ENCODE peak calls at places on chromosomes 4 and X, in eight cellular contexts. One of them, this sample, is unnamed. For H3K4me1, the result is how much of the 10 kb centered on the place peaks cover.

GRCh38 chr4:146192060-146192459 is 16.5 kb downstream of the LSM6 start:
- DNase-seq in GM12878: no peak
- DNase-seq in OCI-LY7: no peak
- DNase-seq in lower lobe of right lung: no peak
- DNase-seq in cardiac muscle cell: no peak
- DNase-seq in kidney: no peak
- DNase-seq in esophagus squamous epithelium: no peak
- DNase-seq in gastrocnemius medialis: peak
- DNase-seq in this sample: no peak

GRCh38 chr4:384311-385010 is 46.8 kb downstream of the ZNF141 start:
- DNase-seq in kidney: no peak
- DNase-seq in esophagus squamous epithelium: no peak
- DNase-seq in gastrocnemius medialis: no peak
- DNase-seq in lower lobe of right lung: no peak
- DNase-seq in GM12878: peak
- DNase-seq in OCI-LY7: peak
- DNase-seq in cardiac muscle cell: no peak
- DNase-seq in this sample: no peak

GRCh38 chr4:4985844-4986243 is 33.4 kb downstream of the CYTL1 start:
- DNase-seq in GM12878: no peak
- DNase-seq in kidney: no peak
- DNase-seq in gastrocnemius medialis: no peak
- DNase-seq in lower lobe of right lung: no peak
- DNase-seq in esophagus squamous epithelium: no peak
- DNase-seq in cardiac muscle cell: no peak
- DNase-seq in OCI-LY7: peak
- DNase-seq in this sample: no peak

GRCh38 chr4:2907706-2908293 is 55.4 kb downstream of the NOP14 start:
- DNase-seq in esophagus squamous epithelium: no peak
- DNase-seq in OCI-LY7: no peak
- DNase-seq in lower lobe of right lung: no peak
- DNase-seq in cardiac muscle cell: no peak
- DNase-seq in GM12878: no peak
- DNase-seq in kidney: peak
- DNase-seq in gastrocnemius medialis: no peak
- DNase-seq in this sample: no peak

GRCh38 chr4:177281544-177281943 is 28.1 kb upstream of the NEIL3 start:
- DNase-seq in kidney: no peak
- DNase-seq in OCI-LY7: no peak
- DNase-seq in esophagus squamous epithelium: no peak
- DNase-seq in gastrocnemius medialis: no peak
- DNase-seq in cardiac muscle cell: no peak
- DNase-seq in GM12878: no peak
- DNase-seq in lower lobe of right lung: no peak
- DNase-seq in this sample: no peak

GRCh38 chr4:14069871-14070270 is 442.3 kb upstream of the BOD1L1 start:
- DNase-seq in kidney: no peak
- DNase-seq in cardiac muscle cell: no peak
- DNase-seq in esophagus squamous epithelium: no peak
- DNase-seq in lower lobe of right lung: no peak
- DNase-seq in OCI-LY7: no peak
- DNase-seq in GM12878: no peak
- DNase-seq in gastrocnemius medialis: no peak
- DNase-seq in this sample: no peak

GRCh38 chrX:40304115-40304514 is 206.4 kb upstream of the BCOR start:
- DNase-seq in kidney: no peak
- DNase-seq in esophagus squamous epithelium: no peak
- DNase-seq in GM12878: no peak
- DNase-seq in gastrocnemius medialis: no peak
- DNase-seq in cardiac muscle cell: no peak
- DNase-seq in lower lobe of right lung: no peak
- DNase-seq in OCI-LY7: no peak
- DNase-seq in this sample: no peak

GRCh38 chr4:87863486-87863885 is 30.7 kb downstream of the MEPE start:
- DNase-seq in GM12878: no peak
- DNase-seq in esophagus squamous epithelium: no peak
- DNase-seq in cardiac muscle cell: no peak
- DNase-seq in gastrocnemius medialis: no peak
- DNase-seq in kidney: no peak
- DNase-seq in lower lobe of right lung: no peak
- DNase-seq in OCI-LY7: no peak
- DNase-seq in this sample: no peak

GRCh38 chr4:40283968-40284367 is 51.2 kb upstream of the CHRNA9 start:
- DNase-seq in GM12878: no peak
- DNase-seq in lower lobe of right lung: no peak
- DNase-seq in cardiac muscle cell: no peak
- DNase-seq in kidney: no peak
- DNase-seq in esophagus squamous epithelium: no peak
- DNase-seq in gastrocnemius medialis: no peak
- DNase-seq in OCI-LY7: peak
- DNase-seq in this sample: no peak

GRCh38 chrX:84993150-84993549 is 10.5 kb upstream of the APOOL start:
- DNase-seq in OCI-LY7: no peak
- DNase-seq in GM12878: no peak
- DNase-seq in kidney: no peak
- DNase-seq in esophagus squamous epithelium: no peak
- DNase-seq in cardiac muscle cell: no peak
- DNase-seq in lower lobe of right lung: no peak
- DNase-seq in gastrocnemius medialis: no peak
- DNase-seq in this sample: no peak

GRCh38 chrX:76428243-76429130 is 977 bp downstream of the MAGEE1 start:
- DNase-seq in esophagus squamous epithelium: no peak
- DNase-seq in lower lobe of right lung: peak
- DNase-seq in OCI-LY7: no peak
- DNase-seq in kidney: peak
- DNase-seq in GM12878: no peak
- DNase-seq in gastrocnemius medialis: no peak
- DNase-seq in cardiac muscle cell: no peak
- DNase-seq in this sample: no peak

GRCh38 chrX:45768666-45769065 is 568.0 kb upstream of the DIPK2B start:
- DNase-seq in lower lobe of right lung: no peak
- DNase-seq in esophagus squamous epithelium: no peak
- DNase-seq in cardiac muscle cell: no peak
- DNase-seq in OCI-LY7: no peak
- DNase-seq in GM12878: no peak
- DNase-seq in kidney: no peak
- DNase-seq in gastrocnemius medialis: no peak
- DNase-seq in this sample: no peak

GRCh38 chr4:154073107-154073817 is 284.4 kb upstream of the SFRP2 start:
- DNase-seq in lower lobe of right lung: no peak
- DNase-seq in cardiac muscle cell: no peak
- DNase-seq in GM12878: no peak
- DNase-seq in gastrocnemius medialis: no peak
- DNase-seq in OCI-LY7: no peak
- DNase-seq in kidney: no peak
- DNase-seq in esophagus squamous epithelium: no peak
- DNase-seq in this sample: no peak

GRCh38 chr4:182560358-182560757 is 317.2 kb downstream of the TENM3 start:
- DNase-seq in OCI-LY7: no peak
- DNase-seq in GM12878: no peak
- DNase-seq in lower lobe of right lung: no peak
- DNase-seq in kidney: no peak
- DNase-seq in esophagus squamous epithelium: no peak
- DNase-seq in cardiac muscle cell: no peak
- DNase-seq in gastrocnemius medialis: no peak
- DNase-seq in this sample: no peak

GRCh38 chrX:102784550-102784949 is 64.0 kb downstream of the GPRASP3 start:
- DNase-seq in OCI-LY7: no peak
- DNase-seq in kidney: no peak
- DNase-seq in cardiac muscle cell: no peak
- DNase-seq in esophagus squamous epithelium: no peak
- DNase-seq in lower lobe of right lung: peak
- DNase-seq in gastrocnemius medialis: no peak
- DNase-seq in GM12878: no peak
- DNase-seq in this sample: no peak

GRCh38 chrX:105471597-105471996 is 251.1 kb upstream of the TEX13A start:
- DNase-seq in GM12878: no peak
- DNase-seq in cardiac muscle cell: no peak
- DNase-seq in gastrocnemius medialis: no peak
- DNase-seq in kidney: no peak
- DNase-seq in esophagus squamous epithelium: no peak
- DNase-seq in OCI-LY7: no peak
- DNase-seq in lower lobe of right lung: no peak
- DNase-seq in this sample: no peak

GRCh38 chr4:150477869-150478268 is 104.1 kb upstream of the MAB21L2 start:
- DNase-seq in OCI-LY7: no peak
- DNase-seq in gastrocnemius medialis: no peak
- DNase-seq in cardiac muscle cell: no peak
- DNase-seq in GM12878: no peak
- DNase-seq in esophagus squamous epithelium: no peak
- DNase-seq in lower lobe of right lung: no peak
- DNase-seq in kidney: no peak
- DNase-seq in this sample: no peak

DNA sequence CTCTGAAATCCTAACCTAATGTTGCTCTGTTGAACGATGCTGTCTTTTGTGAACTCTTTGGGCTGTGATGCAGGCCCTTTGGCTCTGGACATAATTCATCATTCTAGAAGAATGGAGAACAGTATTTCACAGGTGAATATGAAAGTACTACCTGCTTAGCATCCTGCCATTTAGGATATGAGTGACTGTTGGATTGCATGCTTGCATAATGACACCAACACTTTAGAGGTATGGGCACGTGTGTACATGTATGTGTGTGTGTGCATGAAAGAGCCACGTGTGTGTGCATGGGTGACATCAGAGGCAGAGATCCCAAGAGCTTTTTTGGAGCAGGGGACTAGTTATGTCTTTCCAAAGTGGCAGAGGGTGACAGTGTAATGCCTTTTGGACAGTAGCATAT is 70.2 kb upstream of the ZNF518B start:
- DNase-seq in OCI-LY7: no peak
- DNase-seq in lower lobe of right lung: no peak
- DNase-seq in gastrocnemius medialis: no peak
- DNase-seq in esophagus squamous epithelium: no peak
- DNase-seq in kidney: no peak
- DNase-seq in cardiac muscle cell: no peak
- DNase-seq in GM12878: no peak
- DNase-seq in this sample: no peak
- TF ChIP-seq CTCF in OCI-LY7: no peak
- TF ChIP-seq CTCF in lower lobe of right lung: no peak
- TF ChIP-seq CTCF in gastrocnemius medialis: no peak
- TF ChIP-seq CTCF in esophagus squamous epithelium: no peak
- TF ChIP-seq CTCF in kidney: no peak
- TF ChIP-seq CTCF in cardiac muscle cell: no peak
- TF ChIP-seq CTCF in GM12878: no peak
- TF ChIP-seq CTCF in this sample: no peak

DNA sequence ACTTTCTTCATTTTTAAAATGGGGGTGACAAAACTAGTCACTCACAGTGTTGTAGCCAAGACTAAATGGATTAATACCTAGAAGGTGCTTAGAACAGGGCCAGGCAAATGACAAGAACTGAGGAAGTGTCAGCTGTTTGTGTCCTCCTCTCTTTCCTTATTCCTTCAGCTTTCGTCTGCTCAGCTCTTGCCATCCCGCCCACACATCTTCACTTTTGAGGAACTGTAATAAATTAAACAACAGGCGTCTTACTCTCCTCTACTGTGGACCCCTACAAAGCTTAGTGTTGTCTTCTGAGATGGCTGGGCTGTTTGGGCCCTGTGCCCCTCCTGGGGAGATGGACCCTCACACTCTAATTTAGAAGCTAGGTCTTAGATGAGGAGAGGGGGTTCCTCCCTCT is 2.7 kb downstream of the HPSE start:
- DNase-seq in lower lobe of right lung: no peak
- DNase-seq in OCI-LY7: no peak
- DNase-seq in GM12878: no peak
- DNase-seq in cardiac muscle cell: no peak
- DNase-seq in kidney: no peak
- DNase-seq in esophagus squamous epithelium: no peak
- DNase-seq in gastrocnemius medialis: no peak
- DNase-seq in this sample: no peak
- H3K4me1 ChIP-seq in lower lobe of right lung: under half
- H3K4me1 ChIP-seq in OCI-LY7: under half
- H3K4me1 ChIP-seq in GM12878: under half
- H3K4me1 ChIP-seq in cardiac muscle cell: under half
- H3K4me1 ChIP-seq in kidney: under half
- H3K4me1 ChIP-seq in esophagus squamous epithelium: under half
- H3K4me1 ChIP-seq in gastrocnemius medialis: under half
- H3K4me1 ChIP-seq in this sample: under half

GRCh38 chr4:76626686-76627465 is 191.8 kb downstream of the SHROOM3 start:
- DNase-seq in OCI-LY7: no peak
- DNase-seq in esophagus squamous epithelium: no peak
- DNase-seq in GM12878: no peak
- DNase-seq in kidney: no peak
- DNase-seq in gastrocnemius medialis: no peak
- DNase-seq in cardiac muscle cell: no peak
- DNase-seq in lower lobe of right lung: no peak
- DNase-seq in this sample: no peak

GRCh38 chr4:76625316-76625715 is 190.3 kb downstream of the SHROOM3 start:
- DNase-seq in cardiac muscle cell: no peak
- DNase-seq in kidney: no peak
- DNase-seq in esophagus squamous epithelium: no peak
- DNase-seq in lower lobe of right lung: no peak
- DNase-seq in GM12878: no peak
- DNase-seq in OCI-LY7: no peak
- DNase-seq in gastrocnemius medialis: no peak
- DNase-seq in this sample: no peak

GRCh38 chr4:76634239-76634638 is 199.2 kb downstream of the SHROOM3 start:
- DNase-seq in OCI-LY7: no peak
- DNase-seq in lower lobe of right lung: no peak
- DNase-seq in esophagus squamous epithelium: no peak
- DNase-seq in gastrocnemius medialis: no peak
- DNase-seq in cardiac muscle cell: no peak
- DNase-seq in kidney: no peak
- DNase-seq in GM12878: no peak
- DNase-seq in this sample: no peak

DNA sequence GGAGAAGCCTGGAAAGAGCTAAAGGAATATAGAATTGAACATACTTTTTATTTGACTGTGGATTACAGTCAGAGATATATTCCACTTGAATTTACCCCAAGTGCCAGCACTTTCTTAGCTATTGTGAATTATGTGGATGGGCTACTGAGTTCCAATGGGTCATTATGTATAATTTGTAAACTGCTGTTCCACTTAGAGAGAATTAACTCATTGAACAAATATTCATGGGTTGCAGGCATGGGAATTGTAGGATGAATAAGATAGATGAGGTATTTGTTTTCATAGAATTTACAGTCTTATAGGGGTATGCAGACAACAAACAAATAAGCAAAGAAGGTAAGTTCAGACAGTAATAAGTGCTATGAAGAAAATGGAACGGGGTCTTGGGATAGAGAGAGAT is 195.7 kb downstream of the SHROOM3 start:
- DNase-seq in esophagus squamous epithelium: no peak
- DNase-seq in kidney: no peak
- DNase-seq in GM12878: no peak
- DNase-seq in gastrocnemius medialis: no peak
- DNase-seq in OCI-LY7: no peak
- DNase-seq in cardiac muscle cell: no peak
- DNase-seq in lower lobe of right lung: no peak
- DNase-seq in this sample: no peak
- H3K27ac ChIP-seq in esophagus squamous epithelium: no peak
- H3K27ac ChIP-seq in kidney: no peak
- H3K27ac ChIP-seq in GM12878: no peak
- H3K27ac ChIP-seq in gastrocnemius medialis: no peak
- H3K27ac ChIP-seq in OCI-LY7: no peak
- H3K27ac ChIP-seq in cardiac muscle cell: no peak
- H3K27ac ChIP-seq in lower lobe of right lung: no peak
- H3K27ac ChIP-seq in this sample: no peak

DNA sequence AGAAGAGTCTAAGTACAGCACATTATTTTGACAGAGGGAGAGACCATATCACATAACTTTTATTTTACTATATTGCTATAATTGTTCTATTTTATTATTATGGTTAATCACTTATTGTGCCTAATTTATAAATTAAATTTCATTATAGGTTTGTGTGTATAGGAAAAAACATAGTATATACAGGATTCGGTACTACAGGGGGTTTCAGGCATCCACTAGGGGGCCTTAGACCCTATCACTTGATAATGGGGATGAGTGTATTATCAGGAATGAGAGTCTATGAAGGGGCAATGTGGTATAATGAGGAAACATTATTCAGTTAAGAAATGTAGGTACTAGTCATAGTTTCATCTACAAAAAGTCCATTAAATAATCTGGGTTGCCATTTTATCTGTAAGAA is 833.1 kb downstream of the C4orf33 start:
- DNase-seq in GM12878: no peak
- DNase-seq in esophagus squamous epithelium: no peak
- DNase-seq in lower lobe of right lung: no peak
- DNase-seq in cardiac muscle cell: no peak
- DNase-seq in OCI-LY7: peak
- DNase-seq in gastrocnemius medialis: no peak
- DNase-seq in kidney: no peak
- DNase-seq in this sample: no peak
- TF ChIP-seq CTCF in GM12878: peak
- TF ChIP-seq CTCF in esophagus squamous epithelium: no peak
- TF ChIP-seq CTCF in lower lobe of right lung: peak
- TF ChIP-seq CTCF in cardiac muscle cell: no peak
- TF ChIP-seq CTCF in OCI-LY7: peak
- TF ChIP-seq CTCF in gastrocnemius medialis: peak
- TF ChIP-seq CTCF in kidney: peak
- TF ChIP-seq CTCF in this sample: peak

This sample was measured in right atrium auricular region.